ENCODE peak calls at places on chromosomes 6 and 20, in six cellular contexts. One of them, this sample, is unnamed. For H3K4me1, the result is how much of the 10 kb centered on the place peaks cover.

GRCh38 chr6:2562721-2563120 is 188.0 kb downstream of the MYLK4 start:
- DNase-seq in PC-3: no peak
- DNase-seq in mucosa of descending colon: no peak
- DNase-seq in thyroid gland: no peak
- DNase-seq in mesenchymal stem cell: no peak
- DNase-seq in tibial nerve: no peak
- DNase-seq in this sample: no peak

GRCh38 chr6:4008324-4009047 is 70.5 kb downstream of the FAM217A start:
- DNase-seq in PC-3: peak
- DNase-seq in mucosa of descending colon: no peak
- DNase-seq in thyroid gland: no peak
- DNase-seq in mesenchymal stem cell: peak
- DNase-seq in tibial nerve: no peak
- DNase-seq in this sample: peak

GRCh38 chr6:125201961-125202729 is 48.6 kb downstream of the TPD52L1 start:
- DNase-seq in PC-3: peak
- DNase-seq in mucosa of descending colon: peak
- DNase-seq in thyroid gland: peak
- DNase-seq in mesenchymal stem cell: peak
- DNase-seq in tibial nerve: peak
- DNase-seq in this sample: peak

GRCh38 chr20:48772183-48772976 is 55.4 kb downstream of the PREX1 start:
- DNase-seq in PC-3: no peak
- DNase-seq in mucosa of descending colon: no peak
- DNase-seq in thyroid gland: no peak
- DNase-seq in mesenchymal stem cell: no peak
- DNase-seq in tibial nerve: peak
- DNase-seq in this sample: no peak

GRCh38 chr6:131765081-131765852 is 42.6 kb upstream of the ENPP1 start:
- DNase-seq in PC-3: no peak
- DNase-seq in mucosa of descending colon: no peak
- DNase-seq in thyroid gland: no peak
- DNase-seq in mesenchymal stem cell: peak
- DNase-seq in tibial nerve: no peak
- DNase-seq in this sample: peak

GRCh38 chr20:6697228-6697972 is 70.1 kb upstream of the BMP2 start:
- DNase-seq in PC-3: no peak
- DNase-seq in mucosa of descending colon: no peak
- DNase-seq in thyroid gland: no peak
- DNase-seq in mesenchymal stem cell: no peak
- DNase-seq in tibial nerve: no peak
- DNase-seq in this sample: no peak

GRCh38 chr6:156787569-156788492 is 10.7 kb downstream of the ARID1B start:
- DNase-seq in PC-3: no peak
- DNase-seq in mucosa of descending colon: no peak
- DNase-seq in thyroid gland: no peak
- DNase-seq in mesenchymal stem cell: no peak
- DNase-seq in tibial nerve: no peak
- DNase-seq in this sample: peak

GRCh38 chr20:36591281-36591680 is 14.3 kb upstream of the RAB5IF start:
- DNase-seq in PC-3: no peak
- DNase-seq in mucosa of descending colon: no peak
- DNase-seq in thyroid gland: no peak
- DNase-seq in mesenchymal stem cell: no peak
- DNase-seq in tibial nerve: no peak
- DNase-seq in this sample: no peak

GRCh38 chr6:64777941-64778785 is 928.9 kb downstream of the EYS start:
- DNase-seq in PC-3: peak
- DNase-seq in mucosa of descending colon: no peak
- DNase-seq in thyroid gland: no peak
- DNase-seq in mesenchymal stem cell: peak
- DNase-seq in tibial nerve: no peak
- DNase-seq in this sample: no peak

GRCh38 chr6:6665505-6665904 is 77.0 kb downstream of the LY86 start:
- DNase-seq in PC-3: no peak
- DNase-seq in mucosa of descending colon: no peak
- DNase-seq in thyroid gland: no peak
- DNase-seq in mesenchymal stem cell: no peak
- DNase-seq in tibial nerve: no peak
- DNase-seq in this sample: no peak

GRCh38 chr6:111683749-111684267 is 78.1 kb upstream of the TRAF3IP2 start:
- DNase-seq in PC-3: no peak
- DNase-seq in mucosa of descending colon: no peak
- DNase-seq in thyroid gland: peak
- DNase-seq in mesenchymal stem cell: peak
- DNase-seq in tibial nerve: peak
- DNase-seq in this sample: peak

GRCh38 chr20:53611449-53611894 is 17.8 kb upstream of the ZNF217 start:
- DNase-seq in PC-3: peak
- DNase-seq in mucosa of descending colon: no peak
- DNase-seq in thyroid gland: no peak
- DNase-seq in mesenchymal stem cell: peak
- DNase-seq in tibial nerve: no peak
- DNase-seq in this sample: peak

GRCh38 chr20:381581-382290 is 1.2 kb downstream of the TRIB3 start:
- DNase-seq in PC-3: peak
- DNase-seq in mucosa of descending colon: peak
- DNase-seq in thyroid gland: peak
- DNase-seq in mesenchymal stem cell: peak
- DNase-seq in tibial nerve: peak
- DNase-seq in this sample: peak

GRCh38 chr6:4941782-4942672 is 61.8 kb downstream of the RPP40 start:
- DNase-seq in PC-3: peak
- DNase-seq in mucosa of descending colon: no peak
- DNase-seq in thyroid gland: peak
- DNase-seq in mesenchymal stem cell: peak
- DNase-seq in tibial nerve: no peak
- DNase-seq in this sample: peak

GRCh38 chr20:5950271-5951031 is at the start of the genes MCM8 and TRMT6:
- DNase-seq in PC-3: peak
- DNase-seq in mucosa of descending colon: peak
- DNase-seq in thyroid gland: peak
- DNase-seq in mesenchymal stem cell: peak
- DNase-seq in tibial nerve: peak
- DNase-seq in this sample: peak

GRCh38 chr6:18293192-18293904 is 29.0 kb upstream of the DEK start:
- DNase-seq in PC-3: peak
- DNase-seq in mucosa of descending colon: peak
- DNase-seq in thyroid gland: no peak
- DNase-seq in mesenchymal stem cell: no peak
- DNase-seq in tibial nerve: no peak
- DNase-seq in this sample: peak

GRCh38 chr20:45975686-45976085 is 3.7 kb upstream of the ZNF335 start:
- DNase-seq in PC-3: no peak
- DNase-seq in mucosa of descending colon: no peak
- DNase-seq in thyroid gland: no peak
- DNase-seq in mesenchymal stem cell: no peak
- DNase-seq in tibial nerve: no peak
- DNase-seq in this sample: no peak

GRCh38 chr6:82906951-82907350 is 158.7 kb downstream of the UBE3D start:
- DNase-seq in PC-3: peak
- DNase-seq in mucosa of descending colon: no peak
- DNase-seq in thyroid gland: no peak
- DNase-seq in mesenchymal stem cell: peak
- DNase-seq in tibial nerve: no peak
- DNase-seq in this sample: peak

GRCh38 chr6:21748343-21749063 is 155.0 kb downstream of the SOX4 start:
- DNase-seq in PC-3: peak
- DNase-seq in mucosa of descending colon: no peak
- DNase-seq in thyroid gland: no peak
- DNase-seq in mesenchymal stem cell: no peak
- DNase-seq in tibial nerve: no peak
- DNase-seq in this sample: peak

GRCh38 chr6:98581725-98582124 is 252.6 kb upstream of the POU3F2 start:
- DNase-seq in PC-3: peak
- DNase-seq in mucosa of descending colon: no peak
- DNase-seq in thyroid gland: no peak
- DNase-seq in mesenchymal stem cell: no peak
- DNase-seq in tibial nerve: no peak
- DNase-seq in this sample: peak

GRCh38 chr20:20491110-20491783 is 123.3 kb downstream of the INSM1 start:
- DNase-seq in PC-3: peak
- DNase-seq in mucosa of descending colon: no peak
- DNase-seq in thyroid gland: no peak
- DNase-seq in mesenchymal stem cell: no peak
- DNase-seq in tibial nerve: no peak
- DNase-seq in this sample: peak

GRCh38 chr6:54419885-54420284 is 111.6 kb downstream of the TINAG start:
- DNase-seq in PC-3: peak
- DNase-seq in mucosa of descending colon: no peak
- DNase-seq in thyroid gland: no peak
- DNase-seq in mesenchymal stem cell: peak
- DNase-seq in tibial nerve: no peak
- DNase-seq in this sample: peak

GRCh38 chr6:131379951-131380350 is 193.1 kb upstream of the ARG1 start:
- DNase-seq in PC-3: peak
- DNase-seq in mucosa of descending colon: no peak
- DNase-seq in thyroid gland: no peak
- DNase-seq in mesenchymal stem cell: peak
- DNase-seq in tibial nerve: no peak
- DNase-seq in this sample: peak

GRCh38 chr6:90121982-90122381 is 174.7 kb downstream of the BACH2 start:
- DNase-seq in PC-3: peak
- DNase-seq in mucosa of descending colon: no peak
- DNase-seq in thyroid gland: no peak
- DNase-seq in mesenchymal stem cell: no peak
- DNase-seq in tibial nerve: no peak
- DNase-seq in this sample: peak

GRCh38 chr6:67667640-67668422 is 967.3 kb upstream of the ADGRB3 start:
- DNase-seq in PC-3: no peak
- DNase-seq in mucosa of descending colon: no peak
- DNase-seq in thyroid gland: no peak
- DNase-seq in mesenchymal stem cell: no peak
- DNase-seq in tibial nerve: no peak
- DNase-seq in this sample: no peak

GRCh38 chr20:49866051-49866450 is 49.3 kb downstream of the SPATA2 start:
- DNase-seq in PC-3: no peak
- DNase-seq in mucosa of descending colon: no peak
- DNase-seq in thyroid gland: no peak
- DNase-seq in mesenchymal stem cell: no peak
- DNase-seq in tibial nerve: no peak
- DNase-seq in this sample: peak

GRCh38 chr6:151723152-151723551 is 84.3 kb upstream of the ESR1 start:
- DNase-seq in PC-3: no peak
- DNase-seq in mucosa of descending colon: no peak
- DNase-seq in thyroid gland: no peak
- DNase-seq in mesenchymal stem cell: no peak
- DNase-seq in tibial nerve: no peak
- DNase-seq in this sample: no peak

GRCh38 chr6:11609324-11610071 is 71.9 kb downstream of the TMEM170B start:
- DNase-seq in PC-3: peak
- DNase-seq in mucosa of descending colon: no peak
- DNase-seq in thyroid gland: no peak
- DNase-seq in mesenchymal stem cell: peak
- DNase-seq in tibial nerve: no peak
- DNase-seq in this sample: peak
- H3K4me1 ChIP-seq in PC-3: under half
- H3K4me1 ChIP-seq in mucosa of descending colon: under half
- H3K4me1 ChIP-seq in thyroid gland: under half
- H3K4me1 ChIP-seq in mesenchymal stem cell: under half
- H3K4me1 ChIP-seq in tibial nerve: under half
- H3K4me1 ChIP-seq in this sample: under half

GRCh38 chr6:31403283-31403989 is at the start of gene MICA:
- DNase-seq in PC-3: peak
- DNase-seq in mucosa of descending colon: peak
- DNase-seq in thyroid gland: peak
- DNase-seq in mesenchymal stem cell: peak
- DNase-seq in tibial nerve: peak
- DNase-seq in this sample: peak
- H3K4me1 ChIP-seq in PC-3: under half
- H3K4me1 ChIP-seq in mucosa of descending colon: under half
- H3K4me1 ChIP-seq in thyroid gland: under half
- H3K4me1 ChIP-seq in mesenchymal stem cell: under half
- H3K4me1 ChIP-seq in tibial nerve: half or more
- H3K4me1 ChIP-seq in this sample: under half

GRCh38 chr20:44109951-44110361 is 77.0 kb downstream of the JPH2 start:
- DNase-seq in PC-3: no peak
- DNase-seq in mucosa of descending colon: no peak
- DNase-seq in thyroid gland: no peak
- DNase-seq in mesenchymal stem cell: no peak
- DNase-seq in tibial nerve: no peak
- DNase-seq in this sample: no peak
- H3K4me1 ChIP-seq in PC-3: under half
- H3K4me1 ChIP-seq in mucosa of descending colon: under half
- H3K4me1 ChIP-seq in thyroid gland: under half
- H3K4me1 ChIP-seq in mesenchymal stem cell: under half
- H3K4me1 ChIP-seq in tibial nerve: under half
- H3K4me1 ChIP-seq in this sample: under half

GRCh38 chr6:11201015-11201414 is 31.5 kb downstream of the NEDD9 start:
- DNase-seq in PC-3: no peak
- DNase-seq in mucosa of descending colon: no peak
- DNase-seq in thyroid gland: no peak
- DNase-seq in mesenchymal stem cell: no peak
- DNase-seq in tibial nerve: no peak
- DNase-seq in this sample: no peak

GRCh38 chr6:11204987-11205386 is 27.5 kb downstream of the NEDD9 start:
- DNase-seq in PC-3: no peak
- DNase-seq in mucosa of descending colon: no peak
- DNase-seq in thyroid gland: no peak
- DNase-seq in mesenchymal stem cell: no peak
- DNase-seq in tibial nerve: no peak
- DNase-seq in this sample: no peak

GRCh38 chr6:11203306-11204009 is 29.0 kb downstream of the NEDD9 start:
- DNase-seq in PC-3: no peak
- DNase-seq in mucosa of descending colon: no peak
- DNase-seq in thyroid gland: no peak
- DNase-seq in mesenchymal stem cell: no peak
- DNase-seq in tibial nerve: no peak
- DNase-seq in this sample: no peak

GRCh38 chr6:11201772-11202512 is 30.5 kb downstream of the NEDD9 start:
- DNase-seq in PC-3: no peak
- DNase-seq in mucosa of descending colon: no peak
- DNase-seq in thyroid gland: no peak
- DNase-seq in mesenchymal stem cell: peak
- DNase-seq in tibial nerve: no peak
- DNase-seq in this sample: no peak

DNA sequence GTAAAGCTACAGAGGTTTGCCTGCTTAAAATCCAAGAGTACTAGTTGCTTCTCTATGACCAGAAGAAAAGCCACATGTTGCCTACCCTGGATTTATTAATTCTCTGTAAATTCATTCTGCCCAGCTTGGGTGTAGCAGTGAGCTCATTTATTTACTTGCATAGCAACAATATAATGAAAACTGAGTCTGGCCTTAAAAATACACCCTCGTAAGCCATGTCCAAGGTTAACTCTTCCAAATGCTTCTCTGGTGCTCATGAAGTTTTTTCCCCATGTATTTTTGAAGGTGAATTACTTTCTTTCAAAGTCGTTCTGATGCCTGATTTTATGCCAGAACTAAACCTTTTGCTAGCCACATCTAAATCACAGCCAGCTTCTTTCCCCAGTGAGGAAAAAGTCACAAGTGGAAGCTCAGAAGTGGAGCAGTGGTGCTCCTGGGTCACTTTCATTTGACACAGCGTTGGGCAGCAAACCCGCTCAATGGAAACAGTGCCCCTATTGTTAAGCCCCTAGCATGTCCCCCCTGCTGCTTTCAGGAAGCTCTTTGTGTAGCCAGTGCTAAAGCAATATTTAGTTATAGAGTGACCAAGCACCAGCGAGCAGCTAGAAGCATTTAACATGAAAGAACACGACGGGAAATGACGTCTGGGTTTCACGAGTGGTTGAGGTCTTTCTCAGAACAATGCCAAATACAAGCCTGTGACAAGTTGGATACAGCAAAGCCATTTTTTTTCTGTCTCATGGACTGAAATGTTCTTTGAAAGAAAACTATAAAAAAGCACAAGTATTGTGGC is 29.8 kb downstream of the NEDD9 start:
- DNase-seq in PC-3: no peak
- DNase-seq in mucosa of descending colon: no peak
- DNase-seq in thyroid gland: no peak
- DNase-seq in mesenchymal stem cell: peak
- DNase-seq in tibial nerve: no peak
- DNase-seq in this sample: no peak
- H3K4me1 ChIP-seq in PC-3: under half
- H3K4me1 ChIP-seq in mucosa of descending colon: under half
- H3K4me1 ChIP-seq in thyroid gland: under half
- H3K4me1 ChIP-seq in mesenchymal stem cell: under half
- H3K4me1 ChIP-seq in tibial nerve: half or more
- H3K4me1 ChIP-seq in this sample: under half